ENCODE peak calls at places on chromosomes 1 and 21, in ten cellular contexts. V, K, E, J, W, T, P, Q, U and O are unnamed samples.

GRCh38 chr1:242043165-242043564 is 44.3 kb upstream of the MAP1LC3C start:
- DNase-seq in V (no peak), K (peak; percentile 57), E (no peak), J (no peak), W (no peak), T (no peak), P (no peak), Q (no peak), U (no peak), O (peak; percentile 37)

GRCh38 chr1:202221911-202222909 is 28.6 kb downstream of the LGR6 start:
- DNase-seq in V (no peak), K (no peak), E (no peak), J (no peak), W (no peak), T (no peak), P (no peak), Q (no peak), U (no peak), O (peak; percentile 90)

GRCh38 chr1:153032073-153032472 is 1.1 kb downstream of the SPRR1B start:
- DNase-seq in V (no peak), K (no peak), E (no peak), J (no peak), W (no peak), T (no peak), P (no peak), Q (no peak), U (no peak), O (no peak)

GRCh38 chr1:228417471-228418203 is 976 bp upstream of the TRIM17 start:
- DNase-seq in V (no peak), K (no peak), E (no peak), J (no peak), W (no peak), T (no peak), P (no peak), Q (no peak), U (no peak), O (no peak)

GRCh38 chr1:179937668-179938259 is 16.8 kb upstream of the CEP350 start:
- DNase-seq in V (no peak), K (no peak), E (no peak), J (no peak), W (no peak), T (no peak), P (no peak), Q (no peak), U (no peak), O (no peak)

GRCh38 chr1:173864179-173864867 is 3.5 kb downstream of the GAS5 start:
- DNase-seq in V (peak; percentile 50), K (no peak), E (no peak), J (no peak), W (no peak), T (no peak), P (no peak), Q (no peak), U (peak; percentile 46), O (peak; percentile 37)

GRCh38 chr21:44579833-44580144 is 615 bp downstream of the KRTAP10-5 start:
- DNase-seq in V (no peak), K (peak; percentile 53), E (no peak), J (no peak), W (no peak), T (no peak), P (no peak), Q (no peak), U (no peak), O (no peak)

GRCh38 chr1:244735854-244736561 is 83.1 kb downstream of the DESI2 start:
- DNase-seq in V (peak; percentile 11), K (no peak), E (no peak), J (no peak), W (no peak), T (no peak), P (no peak), Q (no peak), U (no peak), O (no peak)

GRCh38 chr1:6137758-6138157 is 42.4 kb downstream of the CHD5 start:
- DNase-seq in V (no peak), K (no peak), E (no peak), J (no peak), W (no peak), T (no peak), P (no peak), Q (no peak), U (no peak), O (no peak)

GRCh38 chr1:207698822-207699483 is 52.9 kb upstream of the CD46 start:
- DNase-seq in V (peak; percentile 55), K (no peak), E (no peak), J (peak; percentile 27), W (no peak), T (no peak), P (peak; percentile 72), Q (peak; percentile 53), U (peak; percentile 56), O (peak; percentile 86)

GRCh38 chr21:36692844-36693143 is 6.1 kb upstream of the SIM2 start:
- DNase-seq in V (no peak), K (no peak), E (peak; percentile 76), J (no peak), W (no peak), T (no peak), P (no peak), Q (no peak), U (no peak), O (no peak)

GRCh38 chr21:36694041-36694515 is 4.8 kb upstream of the SIM2 start:
- DNase-seq in V (no peak), K (no peak), E (no peak), J (no peak), W (no peak), T (no peak), P (peak; percentile 6), Q (peak; percentile 9), U (peak; percentile 65), O (no peak)

GRCh38 chr21:36692125-36692843 is 6.6 kb upstream of the SIM2 start:
- DNase-seq in V (no peak), K (no peak), E (no peak), J (no peak), W (no peak), T (no peak), P (peak; percentile 12), Q (peak; percentile 14), U (no peak), O (no peak)

GRCh38 chr21:36694593-36695282 is 4.2 kb upstream of the SIM2 start:
- DNase-seq in V (no peak), K (no peak), E (no peak), J (no peak), W (no peak), T (no peak), P (peak; percentile 4), Q (peak; percentile 2), U (no peak), O (no peak)

DNA sequence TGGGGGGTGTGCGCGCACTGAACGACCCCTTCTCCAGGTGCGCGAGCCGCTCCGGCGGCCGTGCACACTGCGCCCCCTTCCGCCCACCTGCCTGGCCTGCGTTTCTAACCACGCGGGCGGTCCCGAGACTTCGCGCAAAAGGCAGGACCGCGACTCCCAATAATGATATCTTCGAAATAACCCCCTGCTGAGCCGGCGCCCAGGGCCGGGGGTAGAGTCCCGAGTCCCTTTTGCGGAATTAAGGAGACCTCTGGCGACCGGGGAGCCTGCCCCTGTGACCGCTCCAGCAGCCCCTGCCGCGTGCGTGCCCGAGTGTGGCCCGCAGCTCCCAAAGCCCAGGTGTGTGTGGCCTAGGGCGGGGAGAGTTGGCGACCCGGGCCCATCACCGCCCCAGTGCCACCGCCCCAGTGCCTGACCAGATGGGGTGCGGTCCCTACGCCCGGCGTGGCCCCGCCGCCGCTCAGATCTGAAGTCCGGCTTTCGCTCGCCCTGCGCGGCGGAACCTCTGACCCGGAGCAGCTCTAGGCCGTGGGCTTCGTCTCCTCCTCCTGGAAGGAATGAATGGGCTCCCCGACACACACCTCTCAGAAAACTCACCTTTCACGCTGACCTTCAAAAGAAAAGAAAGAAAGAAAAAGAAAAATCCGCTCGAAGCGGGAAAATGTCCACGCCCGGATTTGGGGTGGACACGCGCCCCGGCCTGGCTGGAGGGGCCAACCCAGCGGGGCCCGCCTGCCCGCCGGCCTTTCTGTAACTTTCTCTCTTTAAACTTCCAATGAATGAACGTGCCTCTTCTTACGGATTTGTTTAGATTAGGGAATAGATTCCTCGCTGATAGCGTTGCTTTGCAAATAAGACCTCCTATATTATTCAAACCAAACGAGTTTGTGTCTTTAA is 5.5 kb upstream of the SIM2 start:
- DNase-seq in V (no peak), K (no peak), E (peak; percentile 77), J (no peak), W (no peak), T (no peak), P (peak; percentile 53), Q (peak; percentile 28), U (no peak), O (no peak)
- TF ChIP-seq CTCF in V (no peak), K (no peak), E (no peak), J (no peak), W (no peak), T (no peak), P (peak; percentile 64), Q (peak; percentile 56), U (peak; percentile 9), O (no peak)

DNA sequence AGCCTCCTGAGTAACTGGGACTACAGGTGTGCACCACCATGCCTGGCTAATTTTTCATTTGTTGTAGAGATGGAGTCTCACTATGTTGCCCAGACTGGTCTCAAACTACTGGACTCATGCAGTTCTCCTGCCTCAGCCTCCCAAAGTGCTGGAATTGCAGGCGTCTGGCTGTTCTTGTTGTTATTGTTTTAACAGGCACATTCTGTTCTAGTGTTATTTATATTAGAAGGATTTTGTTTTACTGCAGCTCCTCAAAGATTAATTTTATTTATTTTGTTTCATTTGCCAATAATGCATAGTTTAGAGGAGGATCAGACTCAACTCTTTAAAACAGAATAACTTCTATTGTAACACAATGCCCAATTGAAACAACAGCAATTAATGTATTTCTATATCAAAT is 35.5 kb downstream of the RGS2 start:
- DNase-seq in V (no peak), K (no peak), E (no peak), J (no peak), W (no peak), T (no peak), P (no peak), Q (no peak), U (no peak), O (no peak)
- TF ChIP-seq CTCF in V (no peak), K (no peak), E (no peak), J (no peak), W (no peak), T (no peak), P (no peak), Q (no peak), U (no peak), O (no peak)

DNA sequence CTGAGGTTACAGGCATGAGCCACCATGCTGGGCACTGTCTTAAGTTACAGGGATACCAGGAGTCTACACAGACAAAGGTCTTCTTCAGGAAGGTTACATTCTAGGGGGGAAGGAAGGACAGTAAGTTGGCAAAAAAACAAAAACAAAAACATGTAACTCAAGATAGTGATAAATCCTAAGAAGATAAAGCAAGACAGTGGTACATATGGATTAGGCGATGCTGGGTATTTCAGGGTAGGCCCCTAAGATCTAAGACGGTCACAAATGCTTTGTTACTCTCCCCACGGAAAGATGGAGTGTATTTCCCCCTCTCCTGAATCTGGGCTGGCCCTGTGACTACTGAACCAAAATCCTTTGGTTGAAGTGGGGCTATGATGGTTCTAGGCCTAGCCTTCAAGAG is 8.2 kb downstream of the CLCC1 start:
- DNase-seq in V (no peak), K (no peak), E (no peak), J (no peak), W (no peak), T (no peak), P (no peak), Q (no peak), U (no peak), O (no peak)
- TF ChIP-seq CTCF in V (no peak), K (no peak), E (no peak), J (no peak), W (no peak), T (no peak), P (no peak), Q (no peak), U (no peak), O (no peak)

GRCh38 chr21:40120944-40121575 is 253.8 kb downstream of the PCP4 start:
- DNase-seq in V (peak; percentile 5), K (no peak), E (no peak), J (no peak), W (no peak), T (no peak), P (no peak), Q (no peak), U (peak; percentile 1), O (peak; percentile 7)
- TF ChIP-seq CTCF in V (peak; percentile 56), K (peak; percentile 90), E (peak; percentile 26), J (peak; percentile 63), W (peak; percentile 54), T (peak; percentile 88), P (peak; percentile 66), Q (peak; percentile 96), U (peak; percentile 59), O (peak; percentile 64)